ENCODE peak calls at places on chromosome 2, in four cellular contexts. One of them, this sample, is unnamed.

GRCh38 chr2:144322379-144322778 is 197.5 kb downstream of the ZEB2 start:
- DNase-seq in HepG2: no peak
- DNase-seq in SK-N-SH: no peak
- DNase-seq in K562: no peak
- DNase-seq in this sample: no peak

GRCh38 chr2:118576109-118576855 is 271.2 kb downstream of the EN1 start:
- DNase-seq in HepG2: no peak
- DNase-seq in SK-N-SH: no peak
- DNase-seq in K562: no peak
- DNase-seq in this sample: no peak

GRCh38 chr2:105081006-105081701 is 43.3 kb downstream of the MRPS9 start:
- DNase-seq in K562: no peak
- DNase-seq in HepG2: no peak
- DNase-seq in SK-N-SH: no peak
- DNase-seq in this sample: no peak

GRCh38 chr2:187644991-187645390 is 90.8 kb upstream of the TFPI start:
- DNase-seq in SK-N-SH: no peak
- DNase-seq in K562: no peak
- DNase-seq in HepG2: no peak
- DNase-seq in this sample: no peak

GRCh38 chr2:13605266-13605665 is 888.5 kb downstream of the TRIB2 start:
- DNase-seq in SK-N-SH: no peak
- DNase-seq in K562: no peak
- DNase-seq in HepG2: no peak
- DNase-seq in this sample: no peak

GRCh38 chr2:42060718-42061619 is 13.1 kb downstream of the PKDCC start:
- DNase-seq in HepG2: no peak
- DNase-seq in K562: no peak
- DNase-seq in SK-N-SH: no peak
- DNase-seq in this sample: no peak

GRCh38 chr2:205636549-205636948 is 45.8 kb upstream of the NRP2 start:
- DNase-seq in HepG2: no peak
- DNase-seq in K562: no peak
- DNase-seq in SK-N-SH: no peak
- DNase-seq in this sample: no peak

GRCh38 chr2:232094883-232095282 is 133.4 kb downstream of the DIS3L2 start:
- DNase-seq in K562: no peak
- DNase-seq in SK-N-SH: no peak
- DNase-seq in HepG2: no peak
- DNase-seq in this sample: no peak

GRCh38 chr2:118016911-118017310 is 3.0 kb upstream of the CCDC93 start:
- DNase-seq in SK-N-SH: no peak
- DNase-seq in HepG2: no peak
- DNase-seq in K562: no peak
- DNase-seq in this sample: no peak

GRCh38 chr2:76564734-76565133 is 854.0 kb upstream of the GCFC2 start:
- DNase-seq in K562: no peak
- DNase-seq in SK-N-SH: no peak
- DNase-seq in HepG2: no peak
- DNase-seq in this sample: no peak

GRCh38 chr2:176454893-176455810 is 185.9 kb downstream of the MTX2 start:
- DNase-seq in HepG2: peak; percentile 58
- DNase-seq in SK-N-SH: peak; percentile 64
- DNase-seq in K562: peak; percentile 73
- DNase-seq in this sample: peak; percentile 45

GRCh38 chr2:80020061-80020460 is 284.5 kb downstream of the LRRTM1 start:
- DNase-seq in K562: no peak
- DNase-seq in HepG2: no peak
- DNase-seq in SK-N-SH: no peak
- DNase-seq in this sample: no peak

GRCh38 chr2:182594286-182594685 is 121.8 kb upstream of the DNAJC10 start:
- DNase-seq in HepG2: no peak
- DNase-seq in K562: no peak
- DNase-seq in SK-N-SH: no peak
- DNase-seq in this sample: no peak

GRCh38 chr2:21841341-21841740 is 717.6 kb downstream of the TDRD15 start:
- DNase-seq in HepG2: no peak
- DNase-seq in SK-N-SH: no peak
- DNase-seq in K562: no peak
- DNase-seq in this sample: no peak

GRCh38 chr2:108884629-108885028 is 98.1 kb downstream of the CCDC138 start:
- DNase-seq in K562: no peak
- DNase-seq in HepG2: no peak
- DNase-seq in SK-N-SH: no peak
- DNase-seq in this sample: no peak

GRCh38 chr2:237025090-237025865 is 60.4 kb upstream of the COPS8 start:
- DNase-seq in K562: no peak
- DNase-seq in SK-N-SH: no peak
- DNase-seq in HepG2: peak; percentile 80
- DNase-seq in this sample: peak; percentile 37

GRCh38 chr2:42947809-42948595 is 155.6 kb upstream of the HAAO start:
- DNase-seq in K562: no peak
- DNase-seq in SK-N-SH: no peak
- DNase-seq in HepG2: no peak
- DNase-seq in this sample: no peak

GRCh38 chr2:235098273-235098672 is 146.5 kb downstream of the SH3BP4 start:
- DNase-seq in K562: no peak
- DNase-seq in HepG2: no peak
- DNase-seq in SK-N-SH: no peak
- DNase-seq in this sample: no peak

GRCh38 chr2:8803658-8804379 is 33.6 kb downstream of the KIDINS220 start:
- DNase-seq in K562: peak; percentile 65
- DNase-seq in HepG2: peak; percentile 88
- DNase-seq in SK-N-SH: no peak
- DNase-seq in this sample: peak; percentile 91

GRCh38 chr2:3396920-3397559 is 17.5 kb downstream of the TRAPPC12 start:
- DNase-seq in K562: no peak
- DNase-seq in HepG2: no peak
- DNase-seq in SK-N-SH: no peak
- DNase-seq in this sample: no peak

DNA sequence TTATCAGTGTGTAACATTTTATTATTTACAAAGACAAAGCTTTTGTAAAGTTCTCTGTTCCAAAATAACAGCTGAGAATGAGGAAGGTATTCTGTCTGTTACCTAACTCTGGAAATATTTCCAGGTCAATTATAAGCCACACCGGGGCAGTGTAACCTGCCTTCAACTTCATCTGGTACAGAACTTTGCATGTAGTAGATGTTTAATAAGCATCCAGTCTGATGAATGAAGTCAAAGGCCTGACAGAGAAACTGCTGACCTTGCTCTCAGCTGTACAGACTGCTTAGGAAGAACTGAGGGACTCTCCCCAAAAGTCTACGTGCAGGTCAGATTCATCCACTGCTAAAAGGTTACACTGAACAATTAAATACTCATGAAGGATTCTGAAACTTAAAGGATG is 43.3 kb downstream of the WDFY1 start:
- DNase-seq in SK-N-SH: no peak
- DNase-seq in K562: no peak
- DNase-seq in HepG2: peak; percentile 55
- DNase-seq in this sample: no peak
- TF ChIP-seq CTCF in SK-N-SH: no peak
- TF ChIP-seq CTCF in K562: no peak
- TF ChIP-seq CTCF in HepG2: peak; percentile 57
- TF ChIP-seq CTCF in this sample: no peak

GRCh38 chr2:100835253-100835652 is 15.3 kb downstream of the NPAS2 start:
- DNase-seq in K562: no peak
- DNase-seq in HepG2: no peak
- DNase-seq in SK-N-SH: no peak
- DNase-seq in this sample: no peak

GRCh38 chr2:100844514-100844913 is 24.6 kb downstream of the NPAS2 start:
- DNase-seq in K562: no peak
- DNase-seq in HepG2: no peak
- DNase-seq in SK-N-SH: no peak
- DNase-seq in this sample: no peak

GRCh38 chr2:100842241-100842922 is 22.4 kb downstream of the NPAS2 start:
- DNase-seq in K562: no peak
- DNase-seq in SK-N-SH: no peak
- DNase-seq in HepG2: no peak
- DNase-seq in this sample: no peak

GRCh38 chr2:100845141-100845991 is 25.4 kb downstream of the NPAS2 start:
- DNase-seq in K562: no peak
- DNase-seq in HepG2: no peak
- DNase-seq in SK-N-SH: no peak
- DNase-seq in this sample: no peak

DNA sequence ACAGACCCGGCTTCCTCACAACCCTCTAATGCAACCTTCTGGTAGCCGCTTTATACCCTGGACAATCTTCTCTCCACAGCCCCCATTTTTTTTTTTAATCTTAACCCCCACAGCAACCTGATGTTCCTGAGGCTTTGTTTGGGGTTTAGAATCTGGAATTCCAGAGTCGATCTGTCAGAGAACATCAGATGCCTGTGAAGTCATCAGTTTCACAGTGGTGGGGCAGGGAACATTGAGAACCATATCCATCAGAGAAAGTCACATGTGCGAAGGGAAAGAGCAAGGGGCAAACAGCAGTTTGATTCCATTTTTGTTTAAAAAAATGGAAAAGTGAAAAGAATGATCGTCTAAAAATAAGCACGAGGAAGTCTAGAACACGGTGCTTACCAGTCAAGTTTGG is 20.6 kb downstream of the NPAS2 start:
- DNase-seq in K562: no peak
- DNase-seq in SK-N-SH: no peak
- DNase-seq in HepG2: no peak
- DNase-seq in this sample: no peak
- TF ChIP-seq ELF1 in K562: no peak
- TF ChIP-seq ELF1 in SK-N-SH: no peak
- TF ChIP-seq ELF1 in HepG2: no peak
- TF ChIP-seq ELF1 in this sample: no peak

DNA sequence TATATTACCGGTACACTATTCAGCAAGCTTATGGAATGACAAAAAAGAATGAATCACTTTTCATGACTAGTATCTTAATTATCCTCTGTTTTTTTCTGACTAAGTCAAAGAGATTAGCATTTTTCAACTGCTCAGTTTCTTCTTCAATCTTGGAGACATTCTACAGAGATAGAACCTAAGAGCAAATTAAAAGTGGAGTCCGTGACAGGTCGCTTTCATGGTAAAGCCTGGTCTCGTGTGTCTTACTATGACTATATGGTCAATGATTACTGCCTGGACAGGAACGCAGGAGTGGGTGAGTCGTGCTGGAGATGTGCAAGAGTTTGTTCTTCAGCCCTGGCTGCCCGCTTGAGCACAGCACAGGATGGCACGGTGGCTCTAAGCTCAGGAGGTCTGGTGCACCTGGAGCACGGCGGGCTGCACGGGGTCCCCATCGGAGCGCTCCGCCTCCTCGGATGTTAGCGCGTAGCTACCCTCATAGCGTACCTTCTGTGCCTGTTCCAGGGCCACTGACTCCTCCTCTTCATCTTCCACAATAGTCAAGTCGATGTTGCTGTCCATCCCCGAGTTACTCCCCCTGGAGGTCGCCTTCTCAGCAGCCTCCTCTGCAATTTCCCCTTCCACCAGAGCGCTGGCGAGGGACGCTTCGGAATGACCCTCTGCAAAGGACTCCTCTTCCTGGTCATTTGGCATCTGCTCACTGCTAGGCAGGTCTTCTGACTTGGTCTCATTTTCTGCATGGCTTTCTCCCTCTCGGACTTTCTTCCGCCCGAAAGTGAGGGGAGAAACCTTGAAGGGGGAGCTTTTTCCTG is 11.1 kb downstream of the CAVIN2 start:
- DNase-seq in SK-N-SH: no peak
- DNase-seq in HepG2: no peak
- DNase-seq in K562: peak; percentile 67
- DNase-seq in this sample: no peak
- TF ChIP-seq CTCF in SK-N-SH: no peak
- TF ChIP-seq CTCF in HepG2: no peak
- TF ChIP-seq CTCF in K562: peak; percentile 95
- TF ChIP-seq CTCF in this sample: peak; percentile 31

DNA sequence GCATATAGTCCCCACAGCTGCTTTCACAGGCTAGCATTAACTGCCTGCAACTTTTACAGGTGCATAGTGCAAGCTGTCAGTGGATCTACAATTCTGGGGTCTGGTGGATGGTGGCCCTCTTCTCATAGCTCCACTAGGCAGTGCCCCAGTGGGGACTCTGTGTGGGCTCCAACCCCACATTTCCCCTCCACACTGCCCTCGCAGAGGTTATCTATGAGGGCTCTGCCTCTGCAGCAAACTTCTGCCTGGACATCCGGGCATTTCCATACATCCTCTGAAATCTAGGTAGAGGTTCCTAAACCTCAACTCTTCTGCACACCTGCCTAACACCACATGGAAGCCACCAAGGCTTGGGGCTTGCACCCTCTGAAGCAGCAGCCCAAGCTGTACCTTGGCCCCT is 59.2 kb downstream of the KDM3A start:
- DNase-seq in SK-N-SH: no peak
- DNase-seq in K562: no peak
- DNase-seq in HepG2: no peak
- DNase-seq in this sample: no peak
- TF ChIP-seq ELF1 in SK-N-SH: no peak
- TF ChIP-seq ELF1 in K562: no peak
- TF ChIP-seq ELF1 in HepG2: no peak
- TF ChIP-seq ELF1 in this sample: no peak

This sample was measured in HCT116.